ENCODE peak calls at places on chromosomes 12 and 14, in five cellular contexts. J is right atrium auricular region, V is osteocyte, C is left ventricle myocardium inferior, K is Panc1. B is an unnamed sample.

GRCh38 chr12:69927145-69927544 is 102.1 kb downstream of the MYRFL start:
- DNase-seq in V (no peak), K (no peak), C (no peak), J (no peak), B (no peak)

GRCh38 chr14:92252291-92252690 is 70.7 kb upstream of the SLC24A4 start:
- DNase-seq in K (no peak), C (no peak), V (no peak), J (no peak), B (no peak)

GRCh38 chr12:105083041-105083440 is 1.2 kb downstream of the ALDH1L2 start:
- DNase-seq in K (no peak), J (no peak), V (no peak), C (no peak), B (no peak)

GRCh38 chr12:54306925-54307731 is 6.3 kb upstream of the NFE2 start:
- DNase-seq in C (peak), J (peak), K (no peak), V (no peak), B (peak)

GRCh38 chr12:12685305-12685704 is 10.7 kb downstream of the GPR19 start:
- DNase-seq in V (no peak), K (no peak), C (no peak), J (no peak), B (no peak)

GRCh38 chr12:104218935-104219334 is 3.4 kb downstream of the TXNRD1 start:
- DNase-seq in K (no peak), J (no peak), C (no peak), V (no peak), B (peak)

GRCh38 chr12:11204173-11204572 is 17.4 kb upstream of the TAS2R42 start:
- DNase-seq in V (no peak), J (no peak), C (no peak), K (no peak), B (no peak)

GRCh38 chr14:103250181-103250580 is 83.9 kb upstream of the EIF5 start:
- DNase-seq in K (no peak), J (no peak), C (no peak), V (no peak), B (no peak)

GRCh38 chr12:125193376-125193775 is 128.1 kb downstream of the AACS start:
- DNase-seq in K (no peak), V (no peak), J (no peak), C (no peak), B (no peak)

GRCh38 chr14:59086241-59086899 is 102.1 kb upstream of the DAAM1 start:
- DNase-seq in K (no peak), C (no peak), J (no peak), V (no peak), B (no peak)

GRCh38 chr12:57488397-57489156 is 709 bp downstream of the MARS1 start:
- DNase-seq in K (no peak), V (no peak), C (no peak), J (no peak), B (no peak)

GRCh38 chr14:38210587-38211257 is 3.0 kb downstream of the SSTR1 start:
- DNase-seq in J (no peak), K (no peak), C (peak), V (no peak), B (no peak)
- TF ChIP-seq CTCF in J (no peak), K (peak), C (peak), V (no peak), B (no peak)

DNA sequence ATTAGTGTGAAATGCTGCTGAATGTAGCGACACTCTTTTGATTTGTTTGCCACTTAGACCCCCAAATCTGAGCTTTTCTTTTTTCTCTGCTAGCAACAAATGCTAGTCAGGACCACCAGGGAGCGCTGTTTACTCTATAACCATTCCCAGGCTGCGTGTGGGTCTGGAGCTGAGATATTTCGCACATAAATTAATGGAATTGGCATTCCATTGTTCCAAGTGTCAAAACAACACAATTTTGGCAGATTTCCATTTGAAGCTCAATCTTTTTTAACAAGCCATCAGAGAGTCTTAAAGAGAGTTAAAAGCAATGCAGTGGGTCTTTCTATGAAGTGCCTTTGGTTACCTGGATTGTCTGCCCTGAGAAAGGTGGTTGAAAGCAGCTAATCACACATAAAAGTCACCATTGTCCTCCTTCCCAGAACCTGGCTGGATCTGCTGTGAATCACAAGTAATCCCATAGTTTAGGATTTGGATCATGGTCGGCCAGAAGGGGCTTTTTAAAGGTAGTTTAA is 7.4 kb upstream of the TMEM132C start:
- DNase-seq in K (no peak), C (no peak), J (no peak), V (no peak), B (no peak)
- TF ChIP-seq CTCF in K (peak), C (peak), J (peak), V (peak), B (no peak)

GRCh38 chr12:27478949-27479348 is 32.4 kb downstream of the SMCO2 start:
- DNase-seq in J (no peak), V (no peak), K (no peak), C (no peak), B (no peak)

GRCh38 chr12:27477049-27477448 is 30.5 kb downstream of the SMCO2 start:
- DNase-seq in C (no peak), K (no peak), V (no peak), J (no peak), B (no peak)

GRCh38 chr12:27469161-27469560 is 22.6 kb downstream of the SMCO2 start:
- DNase-seq in J (no peak), C (no peak), V (no peak), K (no peak), B (no peak)

GRCh38 chr12:27472604-27473003 is 26.1 kb downstream of the SMCO2 start:
- DNase-seq in V (no peak), J (no peak), C (no peak), K (no peak), B (no peak)

GRCh38 chr12:27474344-27474743 is 27.8 kb downstream of the SMCO2 start:
- DNase-seq in J (no peak), C (no peak), K (no peak), V (no peak), B (peak)
- TF ChIP-seq CTCF in J (no peak), C (no peak), K (no peak), V (no peak), B (no peak)

GRCh38 chr12:34188974-34189373 is 166.7 kb downstream of the ALG10 start:
- DNase-seq in C (no peak), K (no peak), V (no peak), J (no peak), B (no peak)

GRCh38 chr12:34190054-34190453 is 167.8 kb downstream of the ALG10 start:
- DNase-seq in V (no peak), C (no peak), K (no peak), J (no peak), B (no peak)

DNA sequence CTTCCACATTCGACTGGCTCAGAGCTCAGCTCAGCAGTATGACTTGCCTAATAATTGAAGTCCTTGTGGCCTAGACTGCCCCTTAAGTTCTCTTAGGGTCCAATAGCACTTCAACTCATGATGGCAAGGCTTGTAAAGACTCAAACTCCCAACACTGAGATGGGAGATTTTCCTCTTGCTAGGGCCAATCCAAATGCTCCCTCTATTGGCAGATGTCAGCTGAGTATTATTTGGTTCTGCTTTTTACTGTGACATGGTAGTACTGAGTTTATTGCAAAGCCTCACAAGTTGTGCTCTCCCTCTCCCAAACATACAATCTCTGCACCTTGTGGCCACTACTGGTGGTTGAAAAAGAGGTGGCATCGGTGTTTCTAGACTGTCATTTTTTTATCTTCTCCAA is 164.2 kb downstream of the ALG10 start:
- DNase-seq in V (no peak), J (no peak), K (no peak), C (no peak), B (no peak)
- TF ChIP-seq CTCF in V (no peak), J (no peak), K (peak), C (peak), B (no peak)